ENCODE peak calls at places on chromosome 15, in five cellular contexts. K is psoas muscle, L is OCI-LY7, Q is activated T-helper 1 cell treated with Interleukin-2 at 50 U/mL for 16 hours, R is T-helper 17 cell. C is an unnamed sample.
A peak's percentile ranks its signal among the peaks of the same experiment; 100 is the strongest.

GRCh38 chr15:72086920-72087648 is 30.9 kb downstream of the MYO9A start:
- DNase-seq in R (no peak), L (no peak), Q (no peak), K (no peak), C (no peak)

GRCh38 chr15:36429707-36430106 is 149.7 kb upstream of the CDIN1 start:
- DNase-seq in K (no peak), Q (no peak), L (no peak), R (no peak), C (no peak)

GRCh38 chr15:93974804-93975481 is 256.4 kb upstream of the MCTP2 start:
- DNase-seq in K (no peak), Q (no peak), L (no peak), R (no peak), C (no peak)

GRCh38 chr15:82272154-82272553 is 9.5 kb downstream of the SAXO2 start:
- DNase-seq in L (no peak), R (no peak), Q (no peak), K (no peak), C (no peak)

GRCh38 chr15:67501177-67501835 is 19.6 kb upstream of the C15orf61 start:
- DNase-seq in Q (no peak), K (no peak), L (peak; percentile 57), R (no peak), C (no peak)

GRCh38 chr15:92500023-92500630 is 106.4 kb downstream of the ST8SIA2 start:
- DNase-seq in K (no peak), R (no peak), Q (no peak), L (no peak), C (no peak)

GRCh38 chr15:41809121-41809520 is 18.8 kb upstream of the JMJD7 start:
- DNase-seq in Q (no peak), K (no peak), R (no peak), L (no peak), C (no peak)

GRCh38 chr15:32790352-32790999 is 72.7 kb downstream of the GREM1 start:
- DNase-seq in L (no peak), K (no peak), R (no peak), Q (no peak), C (no peak)

GRCh38 chr15:73127302-73127936 is 75.2 kb downstream of the NEO1 start:
- DNase-seq in R (peak; percentile 12), K (no peak), L (peak; percentile 49), Q (no peak), C (no peak)

GRCh38 chr15:37138586-37138985 is 38.2 kb upstream of the MEIS2 start:
- DNase-seq in L (no peak), Q (no peak), R (no peak), K (no peak), C (no peak)

GRCh38 chr15:35061171-35062163 is 23.6 kb downstream of the NANOGP8 start:
- DNase-seq in Q (no peak), K (no peak), L (no peak), R (no peak), C (no peak)

C was measured in activated effector memory CD4-positive, alpha-beta T cell treated with Interleukin-2 at 50 U/mL for 16 hours.